ENCODE peak calls at places on chromosome 10, in four cellular contexts. L, D, V and H are unnamed samples.

GRCh38 chr10:90378524-90379076 is 479.2 kb downstream of the HTR7 start:
- DNase-seq in L (peak; percentile 47), D (no peak), V (no peak), H (peak; percentile 25)

GRCh38 chr10:86295791-86296190 is 70.8 kb downstream of the GRID1 start:
- DNase-seq in L (no peak), D (no peak), V (no peak), H (no peak)

GRCh38 chr10:93211989-93212388 is 138.3 kb downstream of the CYP26A1 start:
- DNase-seq in L (no peak), D (no peak), V (no peak), H (no peak)

GRCh38 chr10:129725011-129725410 is 239.1 kb downstream of the EBF3 start:
- DNase-seq in L (no peak), D (no peak), V (no peak), H (no peak)

GRCh38 chr10:132700168-132701098 is 85.5 kb downstream of the NKX6-2 start:
- DNase-seq in L (peak; percentile 38), D (no peak), V (no peak), H (no peak)

GRCh38 chr10:86376852-86377796 is 10.5 kb upstream of the GRID1 start:
- DNase-seq in L (peak; percentile 55), D (peak; percentile 75), V (peak; percentile 68), H (peak; percentile 22)

GRCh38 chr10:3772349-3773222 is 12.4 kb downstream of the KLF6 start:
- DNase-seq in L (peak; percentile 54), D (no peak), V (peak; percentile 63), H (peak; percentile 36)

GRCh38 chr10:22573820-22574569 is 140.4 kb downstream of the PIP4K2A start:
- DNase-seq in L (peak; percentile 23), D (peak; percentile 16), V (no peak), H (peak; percentile 11)

GRCh38 chr10:132982301-132982989 is 40.1 kb upstream of the CFAP46 start:
- DNase-seq in L (no peak), D (no peak), V (no peak), H (no peak)

GRCh38 chr10:35635576-35635975 is 6.5 kb downstream of the FZD8 start:
- DNase-seq in L (peak; percentile 74), D (peak; percentile 43), V (peak; percentile 75), H (peak; percentile 69)

GRCh38 chr10:75484717-75485116 is 53.3 kb downstream of the LRMDA start:
- DNase-seq in L (no peak), D (no peak), V (no peak), H (no peak)

GRCh38 chr10:98664329-98665042 is 217.8 kb upstream of the HPS1 start:
- DNase-seq in L (peak; percentile 7), D (peak; percentile 12), V (peak; percentile 52), H (peak; percentile 17)

GRCh38 chr10:78231327-78231726 is 197.7 kb downstream of the RPS24 start:
- DNase-seq in L (no peak), D (no peak), V (no peak), H (no peak)

GRCh38 chr10:93245772-93246171 is 172.1 kb downstream of the CYP26A1 start:
- DNase-seq in L (no peak), D (no peak), V (no peak), H (no peak)

GRCh38 chr10:124997246-124997790 is 55.4 kb downstream of the ZRANB1 start:
- DNase-seq in L (no peak), D (no peak), V (no peak), H (no peak)

GRCh38 chr10:19479854-19480253 is 336.4 kb upstream of the PLXDC2 start:
- DNase-seq in L (no peak), D (no peak), V (no peak), H (no peak)

GRCh38 chr10:31321396-31321941 is 2.5 kb downstream of the ZEB1 start:
- DNase-seq in L (peak; percentile 29), D (no peak), V (no peak), H (peak; percentile 10)

GRCh38 chr10:57696641-57697040 is 571.1 kb downstream of the IPMK start:
- DNase-seq in L (peak; percentile 91), D (peak; percentile 5), V (peak; percentile 80), H (peak; percentile 84)

GRCh38 chr10:60916025-60916424 is 28.0 kb downstream of the RHOBTB1 start:
- DNase-seq in L (no peak), D (no peak), V (no peak), H (no peak)

GRCh38 chr10:24494777-24495176 is 228.9 kb downstream of the ARHGAP21 start:
- DNase-seq in L (no peak), D (no peak), V (no peak), H (no peak)

GRCh38 chr10:61821153-61821552 is 80.3 kb upstream of the ARID5B start:
- DNase-seq in L (peak; percentile 24), D (no peak), V (peak; percentile 81), H (no peak)

GRCh38 chr10:132158122-132158741 is 28.5 kb upstream of the DPYSL4 start:
- DNase-seq in L (no peak), D (no peak), V (no peak), H (no peak)

GRCh38 chr10:69895759-69896158 is 94.1 kb downstream of the COL13A1 start:
- DNase-seq in L (peak; percentile 95), D (no peak), V (no peak), H (no peak)

GRCh38 chr10:8778713-8779112 is 724.2 kb downstream of the GATA3 start:
- DNase-seq in L (no peak), D (no peak), V (no peak), H (no peak)

GRCh38 chr10:99775850-99776249 is 6.6 kb upstream of the ABCC2 start:
- DNase-seq in L (peak; percentile 81), D (peak; percentile 84), V (peak; percentile 86), H (peak; percentile 96)

DNA sequence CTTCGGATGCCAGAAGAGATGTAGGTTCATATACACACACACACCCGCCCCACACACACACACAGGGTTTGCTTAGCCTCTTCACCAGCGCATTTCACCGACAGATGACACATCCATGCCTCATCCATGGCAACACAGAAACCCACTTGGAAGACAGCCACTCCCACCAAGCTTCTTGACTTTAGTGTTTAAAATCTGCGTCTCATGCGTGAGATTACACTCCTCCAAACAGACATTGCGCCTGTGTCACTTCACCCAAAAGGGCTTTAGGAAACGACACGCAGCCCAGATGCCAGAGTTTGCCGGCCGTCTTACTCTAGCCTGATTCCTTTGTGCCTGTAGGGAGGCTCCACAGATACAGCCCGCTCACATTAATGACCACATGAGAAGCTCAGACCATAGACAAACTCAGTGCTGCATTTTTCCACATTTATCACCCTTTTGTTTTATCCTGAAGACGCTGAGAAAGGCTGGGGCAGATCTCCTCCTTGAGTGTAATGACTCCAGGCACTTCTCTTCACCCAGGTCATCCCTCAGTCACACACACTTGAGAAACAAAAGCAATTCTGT is 73.8 kb downstream of the DIP2C start:
- DNase-seq in L (peak; percentile 89), D (no peak), V (peak; percentile 62), H (peak; percentile 42)
- H3K4me3 ChIP-seq in L (no peak overlapping the region), D (no peak overlapping the region), V (no peak overlapping the region), H (no peak overlapping the region)

GRCh38 chr10:113126506-113127192 is 176.6 kb downstream of the TCF7L2 start:
- DNase-seq in L (peak; percentile 66), D (peak; percentile 55), V (peak; percentile 82), H (peak; percentile 49)
- TF ChIP-seq CTCF in L (peak; percentile 45), D (peak; percentile 94), V (peak; percentile 36), H (peak; percentile 64)

GRCh38 chr10:52256832-52257691 is 57.0 kb upstream of the DKK1 start:
- DNase-seq in L (no peak), D (no peak), V (no peak), H (peak; percentile 98)
- H3K4me3 ChIP-seq in L (no peak overlapping the region), D (no peak overlapping the region), V (no peak overlapping the region), H (no peak overlapping the region)

GRCh38 chr10:102565793-102566192 is 62.0 kb downstream of the SUFU start:
- DNase-seq in L (no peak), D (no peak), V (no peak), H (no peak)
- TF ChIP-seq CTCF in L (no peak), D (no peak), V (no peak), H (no peak)